ENCODE peak calls at places on chromosomes 5 and 9, in six cellular contexts. One of them, this sample, is unnamed.

GRCh38 chr9:136111910-136112309 is 6.8 kb downstream of the TMEM250 start:
- DNase-seq in left colon: no peak
- DNase-seq in activated T-helper 9 cell treated with anti-CD3 and anti-CD28 coated beads, Interleukin-2, amount 50 U/mL, for 16 hours: no peak
- DNase-seq in AG20443: no peak
- DNase-seq in cardiac fibroblast: no peak
- DNase-seq in NCI-H2171 treated with DMSO at 0.1 percent for 48 hours: no peak
- DNase-seq in this sample: no peak

GRCh38 chr5:1474183-1474839 is 29.1 kb upstream of the SLC6A3 start:
- DNase-seq in activated T-helper 9 cell treated with anti-CD3 and anti-CD28 coated beads, Interleukin-2, amount 50 U/mL, for 16 hours: no peak
- DNase-seq in cardiac fibroblast: no peak
- DNase-seq in AG20443: no peak
- DNase-seq in left colon: no peak
- DNase-seq in NCI-H2171 treated with DMSO at 0.1 percent for 48 hours: no peak
- DNase-seq in this sample: no peak

GRCh38 chr5:69129413-69129812 is 35.6 kb downstream of the SLC30A5 start:
- DNase-seq in NCI-H2171 treated with DMSO at 0.1 percent for 48 hours: no peak
- DNase-seq in AG20443: peak
- DNase-seq in activated T-helper 9 cell treated with anti-CD3 and anti-CD28 coated beads, Interleukin-2, amount 50 U/mL, for 16 hours: no peak
- DNase-seq in cardiac fibroblast: peak
- DNase-seq in left colon: no peak
- DNase-seq in this sample: no peak

GRCh38 chr5:169499990-169500389 is 83.6 kb upstream of the SPDL1 start:
- DNase-seq in left colon: no peak
- DNase-seq in activated T-helper 9 cell treated with anti-CD3 and anti-CD28 coated beads, Interleukin-2, amount 50 U/mL, for 16 hours: no peak
- DNase-seq in NCI-H2171 treated with DMSO at 0.1 percent for 48 hours: no peak
- DNase-seq in AG20443: no peak
- DNase-seq in cardiac fibroblast: no peak
- DNase-seq in this sample: no peak

GRCh38 chr5:112036206-112036605 is 279.2 kb upstream of the NREP start:
- DNase-seq in AG20443: no peak
- DNase-seq in NCI-H2171 treated with DMSO at 0.1 percent for 48 hours: no peak
- DNase-seq in activated T-helper 9 cell treated with anti-CD3 and anti-CD28 coated beads, Interleukin-2, amount 50 U/mL, for 16 hours: no peak
- DNase-seq in cardiac fibroblast: no peak
- DNase-seq in left colon: no peak
- DNase-seq in this sample: no peak

GRCh38 chr5:168929656-168930055 is 350.5 kb upstream of the PANK3 start:
- DNase-seq in activated T-helper 9 cell treated with anti-CD3 and anti-CD28 coated beads, Interleukin-2, amount 50 U/mL, for 16 hours: no peak
- DNase-seq in AG20443: no peak
- DNase-seq in cardiac fibroblast: no peak
- DNase-seq in NCI-H2171 treated with DMSO at 0.1 percent for 48 hours: no peak
- DNase-seq in left colon: no peak
- DNase-seq in this sample: no peak

GRCh38 chr5:178940569-178941360 is at the start of gene ZNF454:
- DNase-seq in cardiac fibroblast: peak
- DNase-seq in AG20443: peak
- DNase-seq in left colon: peak
- DNase-seq in activated T-helper 9 cell treated with anti-CD3 and anti-CD28 coated beads, Interleukin-2, amount 50 U/mL, for 16 hours: no peak
- DNase-seq in NCI-H2171 treated with DMSO at 0.1 percent for 48 hours: peak
- DNase-seq in this sample: no peak

GRCh38 chr9:35791321-35791921 is at the start of gene NPR2:
- DNase-seq in activated T-helper 9 cell treated with anti-CD3 and anti-CD28 coated beads, Interleukin-2, amount 50 U/mL, for 16 hours: no peak
- DNase-seq in NCI-H2171 treated with DMSO at 0.1 percent for 48 hours: no peak
- DNase-seq in cardiac fibroblast: peak
- DNase-seq in left colon: no peak
- DNase-seq in AG20443: peak
- DNase-seq in this sample: no peak

GRCh38 chr9:15889555-15889954 is 336.7 kb downstream of the CCDC171 start:
- DNase-seq in AG20443: peak
- DNase-seq in activated T-helper 9 cell treated with anti-CD3 and anti-CD28 coated beads, Interleukin-2, amount 50 U/mL, for 16 hours: no peak
- DNase-seq in left colon: no peak
- DNase-seq in NCI-H2171 treated with DMSO at 0.1 percent for 48 hours: no peak
- DNase-seq in cardiac fibroblast: peak
- DNase-seq in this sample: no peak

GRCh38 chr5:154092356-154092755 is 53.6 kb downstream of the MFAP3 start:
- DNase-seq in NCI-H2171 treated with DMSO at 0.1 percent for 48 hours: no peak
- DNase-seq in activated T-helper 9 cell treated with anti-CD3 and anti-CD28 coated beads, Interleukin-2, amount 50 U/mL, for 16 hours: no peak
- DNase-seq in left colon: no peak
- DNase-seq in AG20443: peak
- DNase-seq in cardiac fibroblast: peak
- DNase-seq in this sample: no peak